ENCODE peak calls at places on chromosomes 6 and 20, in four cellular contexts. One of them, this sample, is unnamed.

GRCh38 chr6:147126618-147127022 is 77.6 kb upstream of the STXBP5 start:
- DNase-seq in upper lobe of left lung: no peak
- DNase-seq in fibroblast of lung: no peak
- DNase-seq in pancreas: no peak
- DNase-seq in this sample: no peak

GRCh38 chr6:40755046-40755681 is 168.0 kb upstream of the LRFN2 start:
- DNase-seq in upper lobe of left lung: no peak
- DNase-seq in fibroblast of lung: peak
- DNase-seq in pancreas: no peak
- DNase-seq in this sample: no peak

GRCh38 chr20:41701596-41702350 is 83.6 kb upstream of the CHD6 start:
- DNase-seq in upper lobe of left lung: no peak
- DNase-seq in fibroblast of lung: no peak
- DNase-seq in pancreas: no peak
- DNase-seq in this sample: no peak

GRCh38 chr20:4046311-4046924 is 31.1 kb upstream of the RNF24 start:
- DNase-seq in upper lobe of left lung: no peak
- DNase-seq in fibroblast of lung: no peak
- DNase-seq in pancreas: no peak
- DNase-seq in this sample: no peak

GRCh38 chr6:47203266-47203967 is 106.3 kb downstream of the TNFRSF21 start:
- DNase-seq in upper lobe of left lung: no peak
- DNase-seq in fibroblast of lung: no peak
- DNase-seq in pancreas: no peak
- DNase-seq in this sample: no peak

GRCh38 chr6:127177030-127177928 is 58.8 kb downstream of the RSPO3 start:
- DNase-seq in upper lobe of left lung: no peak
- DNase-seq in fibroblast of lung: peak
- DNase-seq in pancreas: no peak
- DNase-seq in this sample: no peak

GRCh38 chr6:20291764-20292227 is 79.5 kb upstream of the MBOAT1 start:
- DNase-seq in upper lobe of left lung: no peak
- DNase-seq in fibroblast of lung: peak
- DNase-seq in pancreas: peak
- DNase-seq in this sample: peak

GRCh38 chr6:2448826-2449571 is 203.6 kb upstream of the GMDS start:
- DNase-seq in upper lobe of left lung: no peak
- DNase-seq in fibroblast of lung: peak
- DNase-seq in pancreas: no peak
- DNase-seq in this sample: no peak

GRCh38 chr6:45388328-45388727 is 10.6 kb upstream of the SUPT3H start:
- DNase-seq in upper lobe of left lung: no peak
- DNase-seq in fibroblast of lung: peak
- DNase-seq in pancreas: no peak
- DNase-seq in this sample: no peak

GRCh38 chr6:167124753-167125152 is 1.9 kb downstream of the CCR6 start:
- DNase-seq in upper lobe of left lung: no peak
- DNase-seq in fibroblast of lung: no peak
- DNase-seq in pancreas: no peak
- DNase-seq in this sample: no peak

GRCh38 chr6:40965046-40965445 is 74.0 kb downstream of the UNC5CL start:
- DNase-seq in upper lobe of left lung: no peak
- DNase-seq in fibroblast of lung: no peak
- DNase-seq in pancreas: no peak
- DNase-seq in this sample: no peak

GRCh38 chr6:113909224-113909856 is 52.2 kb downstream of the MARCKS start:
- DNase-seq in upper lobe of left lung: no peak
- DNase-seq in fibroblast of lung: peak
- DNase-seq in pancreas: no peak
- DNase-seq in this sample: no peak

GRCh38 chr6:130872250-130873095 is 45.3 kb downstream of the SMLR1 start:
- DNase-seq in upper lobe of left lung: no peak
- DNase-seq in fibroblast of lung: peak
- DNase-seq in pancreas: peak
- DNase-seq in this sample: peak

GRCh38 chr20:37335642-37336368 is 10.1 kb upstream of the SRC start:
- DNase-seq in upper lobe of left lung: no peak
- DNase-seq in fibroblast of lung: peak
- DNase-seq in pancreas: no peak
- DNase-seq in this sample: no peak

GRCh38 chr20:8756410-8756809 is 312.5 kb upstream of the PLCB4 start:
- DNase-seq in upper lobe of left lung: no peak
- DNase-seq in fibroblast of lung: peak
- DNase-seq in pancreas: no peak
- DNase-seq in this sample: no peak
- H3K27ac ChIP-seq in upper lobe of left lung: no peak
- H3K27ac ChIP-seq in fibroblast of lung: no peak
- H3K27ac ChIP-seq in pancreas: no peak
- H3K27ac ChIP-seq in this sample: no peak

GRCh38 chr20:54168961-54169862 is 4.6 kb downstream of the CYP24A1 start:
- DNase-seq in upper lobe of left lung: no peak
- DNase-seq in fibroblast of lung: no peak
- DNase-seq in pancreas: no peak
- DNase-seq in this sample: no peak

GRCh38 chr20:54165014-54165413 is 8.8 kb downstream of the CYP24A1 start:
- DNase-seq in upper lobe of left lung: peak
- DNase-seq in fibroblast of lung: no peak
- DNase-seq in pancreas: no peak
- DNase-seq in this sample: no peak

GRCh38 chr20:54167909-54168872 is 5.6 kb downstream of the CYP24A1 start:
- DNase-seq in upper lobe of left lung: no peak
- DNase-seq in fibroblast of lung: peak
- DNase-seq in pancreas: no peak
- DNase-seq in this sample: no peak

GRCh38 chr20:54165803-54166202 is 8.0 kb downstream of the CYP24A1 start:
- DNase-seq in upper lobe of left lung: no peak
- DNase-seq in fibroblast of lung: no peak
- DNase-seq in pancreas: no peak
- DNase-seq in this sample: no peak

DNA sequence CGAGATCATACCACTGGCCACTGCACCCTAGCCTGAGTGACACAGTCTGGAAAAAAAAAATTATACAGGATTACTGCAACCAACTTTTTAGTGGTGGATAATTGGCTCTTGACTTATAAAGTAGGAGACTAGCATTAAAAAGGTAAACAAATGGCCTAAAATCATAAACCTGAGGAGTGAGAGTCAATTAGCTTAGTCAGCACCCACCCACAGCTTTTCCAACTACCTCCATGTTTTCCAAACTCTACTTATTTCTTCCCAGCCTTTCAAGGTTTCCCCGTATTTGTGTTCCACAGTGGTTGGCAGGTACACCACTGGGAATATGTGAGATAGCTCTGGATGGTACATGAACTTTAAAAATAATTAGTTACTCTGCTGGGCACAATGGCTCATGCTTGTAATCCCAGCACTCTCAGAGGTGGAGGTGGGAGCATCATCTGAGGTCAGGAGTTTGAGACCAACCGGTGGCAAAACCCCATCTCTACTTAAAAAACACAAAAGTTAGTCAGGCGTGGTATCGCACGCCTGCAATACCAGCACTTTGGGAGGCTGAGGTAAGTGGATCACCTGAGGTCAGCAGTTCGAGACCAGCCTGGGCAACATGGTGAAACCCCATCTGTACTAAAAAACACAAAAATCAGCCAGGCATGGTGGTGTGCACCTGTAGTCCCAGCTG is 6.7 kb downstream of the CYP24A1 start:
- DNase-seq in upper lobe of left lung: no peak
- DNase-seq in fibroblast of lung: no peak
- DNase-seq in pancreas: no peak
- DNase-seq in this sample: no peak
- TF ChIP-seq CTCF in upper lobe of left lung: no peak
- TF ChIP-seq CTCF in fibroblast of lung: no peak
- TF ChIP-seq CTCF in pancreas: no peak
- TF ChIP-seq CTCF in this sample: no peak

GRCh38 chr6:42520786-42521607 is 42.8 kb upstream of the UBR2 start:
- DNase-seq in upper lobe of left lung: no peak
- DNase-seq in fibroblast of lung: peak
- DNase-seq in pancreas: no peak
- DNase-seq in this sample: no peak
- H3K27ac ChIP-seq in upper lobe of left lung: no peak
- H3K27ac ChIP-seq in fibroblast of lung: no peak
- H3K27ac ChIP-seq in pancreas: no peak
- H3K27ac ChIP-seq in this sample: no peak

GRCh38 chr20:45971425-45971674 is 653 bp downstream of the ZNF335 start:
- DNase-seq in upper lobe of left lung: no peak
- DNase-seq in fibroblast of lung: no peak
- DNase-seq in pancreas: no peak
- DNase-seq in this sample: no peak

GRCh38 chr20:45969712-45970634 is 2.0 kb downstream of the ZNF335 start:
- DNase-seq in upper lobe of left lung: no peak
- DNase-seq in fibroblast of lung: peak
- DNase-seq in pancreas: no peak
- DNase-seq in this sample: no peak

GRCh38 chr20:45970646-45971424 is 1.2 kb downstream of the ZNF335 start:
- DNase-seq in upper lobe of left lung: peak
- DNase-seq in fibroblast of lung: no peak
- DNase-seq in pancreas: no peak
- DNase-seq in this sample: no peak

GRCh38 chr20:45972500-45973183 is 639 bp upstream of the ZNF335 start:
- DNase-seq in upper lobe of left lung: no peak
- DNase-seq in fibroblast of lung: no peak
- DNase-seq in pancreas: no peak
- DNase-seq in this sample: no peak

DNA sequence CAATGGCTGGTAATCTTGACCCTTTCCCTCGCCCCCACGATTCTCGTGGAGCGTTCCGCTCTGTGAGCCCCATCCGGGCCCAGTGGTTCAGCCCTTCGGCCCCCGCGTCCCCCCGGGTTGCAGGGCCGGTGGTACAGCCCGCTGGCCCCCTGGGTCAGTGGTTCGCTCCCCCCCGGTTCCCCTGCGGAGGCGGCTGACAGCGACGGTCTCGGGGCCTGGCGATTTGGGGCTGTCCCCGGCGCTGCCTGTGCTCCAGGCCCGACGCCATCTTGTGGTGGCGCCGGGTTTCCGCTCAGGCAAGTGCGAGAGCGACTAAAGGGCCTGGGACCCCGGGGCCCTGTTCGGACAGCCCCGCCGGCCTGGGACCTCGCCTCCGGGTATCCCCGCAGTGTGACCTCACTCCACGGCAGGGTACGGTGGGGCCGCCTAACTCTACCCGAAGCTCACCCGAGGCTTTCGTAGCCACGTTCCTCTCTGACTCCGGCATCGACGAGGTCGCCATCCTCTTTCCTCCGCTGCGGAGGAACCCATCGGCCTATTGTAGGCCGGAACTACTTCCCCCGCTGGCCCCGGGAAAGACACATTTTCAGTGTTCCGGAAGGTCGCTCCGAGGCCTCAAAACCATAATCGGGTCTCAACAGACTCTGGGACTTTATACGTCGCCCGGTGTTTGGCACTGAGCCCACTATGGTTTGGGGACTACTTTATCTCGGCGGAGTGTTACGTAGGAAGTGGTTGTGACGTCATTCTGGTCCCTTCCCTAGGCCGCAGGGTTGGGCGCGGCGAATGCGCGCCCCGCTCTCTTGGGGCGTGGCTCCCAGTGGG is at the start of gene ZNF335:
- DNase-seq in upper lobe of left lung: peak
- DNase-seq in fibroblast of lung: peak
- DNase-seq in pancreas: peak
- DNase-seq in this sample: peak
- TF ChIP-seq CTCF in upper lobe of left lung: peak
- TF ChIP-seq CTCF in fibroblast of lung: peak
- TF ChIP-seq CTCF in pancreas: no peak
- TF ChIP-seq CTCF in this sample: no peak

GRCh38 chr6:142820336-142821016 is 124.5 kb downstream of the HIVEP2 start:
- DNase-seq in upper lobe of left lung: no peak
- DNase-seq in fibroblast of lung: peak
- DNase-seq in pancreas: no peak
- DNase-seq in this sample: no peak
- H3K27ac ChIP-seq in upper lobe of left lung: peak
- H3K27ac ChIP-seq in fibroblast of lung: peak
- H3K27ac ChIP-seq in pancreas: no peak
- H3K27ac ChIP-seq in this sample: peak

GRCh38 chr6:159968295-159969203 is at the start of gene IGF2R:
- DNase-seq in upper lobe of left lung: peak
- DNase-seq in fibroblast of lung: peak
- DNase-seq in pancreas: peak
- DNase-seq in this sample: peak

GRCh38 chr6:159971341-159972178 is 2.7 kb downstream of the IGF2R start:
- DNase-seq in upper lobe of left lung: no peak
- DNase-seq in fibroblast of lung: no peak
- DNase-seq in pancreas: no peak
- DNase-seq in this sample: no peak

GRCh38 chr6:159969921-159970320 is 1.0 kb downstream of the IGF2R start:
- DNase-seq in upper lobe of left lung: no peak
- DNase-seq in fibroblast of lung: peak
- DNase-seq in pancreas: peak
- DNase-seq in this sample: no peak

GRCh38 chr6:159970659-159971063 is 1.8 kb downstream of the IGF2R start:
- DNase-seq in upper lobe of left lung: no peak
- DNase-seq in fibroblast of lung: no peak
- DNase-seq in pancreas: no peak
- DNase-seq in this sample: no peak

DNA sequence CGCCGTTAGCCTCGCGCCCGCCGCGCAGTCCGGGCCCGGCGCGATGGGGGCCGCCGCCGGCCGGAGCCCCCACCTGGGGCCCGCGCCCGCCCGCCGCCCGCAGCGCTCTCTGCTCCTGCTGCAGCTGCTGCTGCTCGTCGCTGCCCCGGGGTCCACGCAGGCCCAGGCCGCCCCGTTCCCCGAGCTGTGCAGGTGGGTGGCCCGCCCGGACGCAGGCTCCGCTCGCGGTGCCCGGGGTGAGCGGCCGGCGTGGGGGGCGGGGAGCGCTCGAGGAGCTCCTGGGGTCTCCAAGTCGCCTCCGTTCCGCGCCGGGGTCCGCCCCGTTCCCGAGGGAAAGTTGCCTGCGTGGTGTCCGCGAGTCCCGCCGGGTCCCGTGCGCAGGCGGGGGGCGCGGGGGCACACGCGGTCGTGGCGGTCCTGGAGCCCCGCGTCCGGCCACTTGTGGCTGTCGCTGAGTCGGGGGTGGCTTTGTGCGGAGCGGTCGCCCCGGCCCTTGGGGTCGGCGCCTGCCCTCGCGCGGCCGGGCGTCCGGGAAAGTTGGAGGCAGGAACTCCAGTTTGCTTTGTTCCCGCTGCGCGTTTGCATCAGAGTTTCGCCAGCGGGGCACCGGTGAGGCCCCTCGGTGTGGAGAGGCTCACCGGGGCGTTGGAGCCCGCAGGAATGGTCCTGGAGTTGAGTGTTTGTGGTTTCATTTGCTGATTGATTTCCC is 476 bp downstream of the IGF2R start:
- DNase-seq in upper lobe of left lung: peak
- DNase-seq in fibroblast of lung: no peak
- DNase-seq in pancreas: peak
- DNase-seq in this sample: no peak
- TF ChIP-seq CTCF in upper lobe of left lung: no peak
- TF ChIP-seq CTCF in fibroblast of lung: no peak
- TF ChIP-seq CTCF in pancreas: no peak
- TF ChIP-seq CTCF in this sample: no peak

GRCh38 chr6:143744593-143745151 is 66.9 kb downstream of the PHACTR2 start:
- DNase-seq in upper lobe of left lung: no peak
- DNase-seq in fibroblast of lung: peak
- DNase-seq in pancreas: no peak
- DNase-seq in this sample: no peak
- H3K27ac ChIP-seq in upper lobe of left lung: peak
- H3K27ac ChIP-seq in fibroblast of lung: no peak
- H3K27ac ChIP-seq in pancreas: peak
- H3K27ac ChIP-seq in this sample: no peak

This sample was measured in CD4-positive, alpha-beta T cell.